ENCODE peak calls at places on chromosome 20, in nine cellular contexts. D is NB4, H is GM12878, S is cardiac fibroblast, C is lower leg skin, G is left lung, X is MCF 10A, Z is A549, U is AG04450. M is an unnamed sample.

GRCh38 chr20:58583586-58583985 is 67.5 kb upstream of the STX16 start:
- DNase-seq in Z (no peak), X (no peak), S (no peak), H (no peak), C (peak; percentile 40), G (no peak), U (no peak), D (no peak), M (no peak)

GRCh38 chr20:50346372-50347347 is 156.0 kb downstream of the CEBPB start:
- DNase-seq in H (no peak), U (peak; percentile 71), C (peak; percentile 97), D (no peak), Z (peak; percentile 55), G (peak; percentile 88), S (peak; percentile 91), X (peak; percentile 94), M (no peak)

GRCh38 chr20:56373942-56374341 is 15.2 kb downstream of the FAM210B start:
- DNase-seq in H (no peak), U (peak; percentile 90), G (no peak), Z (peak; percentile 72), X (peak; percentile 93), D (peak; percentile 96), S (peak; percentile 97), C (no peak), M (no peak)

GRCh38 chr20:50323209-50323608 is 132.6 kb downstream of the CEBPB start:
- DNase-seq in S (peak; percentile 41), Z (no peak), X (no peak), D (no peak), H (no peak), U (no peak), G (no peak), C (peak; percentile 62), M (no peak)

GRCh38 chr20:42123981-42124473 is 505.9 kb upstream of the CHD6 start:
- DNase-seq in Z (no peak), C (no peak), D (no peak), S (no peak), X (no peak), H (no peak), G (no peak), U (no peak), M (no peak)

GRCh38 chr20:37866051-37866450 is 36.9 kb upstream of the VSTM2L start:
- DNase-seq in D (no peak), C (no peak), S (no peak), U (no peak), G (no peak), Z (no peak), H (no peak), X (no peak), M (no peak)

GRCh38 chr20:1943267-1944002 is 48.2 kb downstream of the SIRPA start:
- DNase-seq in H (no peak), S (peak; percentile 65), G (peak; percentile 64), U (no peak), X (peak; percentile 91), Z (no peak), C (peak; percentile 95), D (no peak), M (no peak)

GRCh38 chr20:37997516-37997915 is 35.7 kb downstream of the TTI1 start:
- DNase-seq in X (no peak), Z (no peak), U (no peak), C (no peak), G (no peak), D (no peak), H (no peak), S (no peak), M (no peak)

GRCh38 chr20:11556410-11556809 is 361.3 kb upstream of the BTBD3 start:
- DNase-seq in H (no peak), Z (no peak), G (no peak), X (no peak), D (no peak), S (no peak), C (no peak), U (no peak), M (no peak)

GRCh38 chr20:11555510-11555909 is 362.2 kb upstream of the BTBD3 start:
- DNase-seq in C (no peak), X (no peak), S (no peak), Z (no peak), G (no peak), U (no peak), D (no peak), H (no peak), M (no peak)

GRCh38 chr20:11551491-11551890 is 366.2 kb upstream of the BTBD3 start:
- DNase-seq in U (no peak), G (no peak), D (no peak), H (no peak), S (no peak), Z (no peak), C (no peak), X (no peak), M (no peak)

GRCh38 chr20:11549172-11550117 is 368.2 kb upstream of the BTBD3 start:
- DNase-seq in X (no peak), S (no peak), D (no peak), Z (no peak), G (no peak), C (no peak), H (no peak), U (no peak), M (no peak)

GRCh38 chr20:11553603-11554002 is 364.1 kb upstream of the BTBD3 start:
- DNase-seq in Z (peak; percentile 29), X (peak; percentile 30), C (no peak), S (peak; percentile 33), D (peak; percentile 15), U (no peak), G (no peak), H (no peak), M (no peak)
- TF ChIP-seq CTCF in Z (peak; percentile 49), X (peak; percentile 15), C (no peak), S (peak; percentile 47), D (peak; percentile 27), U (peak; percentile 54), G (no peak), H (no peak), M (peak; percentile 74)

GRCh38 chr20:22819134-22819533 is 216.0 kb upstream of the SSTR4 start:
- DNase-seq in G (no peak), H (no peak), Z (no peak), U (no peak), X (no peak), C (peak; percentile 25), S (no peak), D (no peak), M (no peak)

GRCh38 chr20:22816016-22816415 is 219.1 kb upstream of the SSTR4 start:
- DNase-seq in C (no peak), D (no peak), X (no peak), Z (no peak), H (no peak), S (no peak), G (no peak), U (no peak), M (no peak)

GRCh38 chr20:22814475-22815205 is 220.5 kb upstream of the SSTR4 start:
- DNase-seq in S (no peak), U (no peak), X (no peak), H (no peak), C (peak; percentile 72), D (no peak), Z (no peak), G (no peak), M (no peak)

GRCh38 chr20:22815206-22815551 is 219.9 kb upstream of the SSTR4 start:
- DNase-seq in X (no peak), C (no peak), S (no peak), H (no peak), Z (no peak), G (no peak), D (no peak), U (no peak), M (no peak)

GRCh38 chr20:22815584-22815983 is 219.5 kb upstream of the SSTR4 start:
- DNase-seq in C (peak; percentile 39), G (no peak), U (no peak), Z (no peak), S (no peak), H (no peak), X (no peak), D (no peak), M (no peak)
- TF ChIP-seq CTCF in C (no peak), G (peak; percentile 22), U (no peak), Z (no peak), S (peak; percentile 28), H (no peak), X (no peak), D (no peak), M (peak; percentile 59)

GRCh38 chr20:40471261-40471629 is 217.8 kb downstream of the MAFB start:
- DNase-seq in Z (peak; percentile 18), S (no peak), D (peak; percentile 78), X (peak; percentile 54), G (no peak), H (no peak), U (no peak), C (no peak), M (no peak)
- TF ChIP-seq CTCF in Z (no peak), S (no peak), D (peak; percentile 53), X (no peak), G (no peak), H (no peak), U (no peak), C (no peak), M (peak; percentile 53)

GRCh38 chr20:23047738-23048214 is 1.7 kb downstream of the THBD start:
- DNase-seq in S (no peak), Z (peak; percentile 71), G (peak; percentile 61), D (no peak), C (no peak), X (no peak), H (no peak), U (no peak), M (no peak)

GRCh38 chr20:23049201-23049932 is at the start of gene THBD:
- DNase-seq in G (peak; percentile 90), D (peak; percentile 84), C (peak; percentile 96), S (peak; percentile 65), Z (peak; percentile 94), H (no peak), U (no peak), X (peak; percentile 93), M (no peak)

GRCh38 chr20:23049933-23050838 is 714 bp upstream of the THBD start:
- DNase-seq in X (peak; percentile 78), U (no peak), D (peak; percentile 73), C (peak; percentile 92), S (peak; percentile 62), Z (peak; percentile 81), H (no peak), G (peak; percentile 80), M (no peak)

GRCh38 chr20:23047001-23047737 is 2.3 kb downstream of the THBD start:
- DNase-seq in X (peak; percentile 69), D (no peak), G (no peak), C (no peak), S (no peak), U (no peak), Z (no peak), H (no peak), M (peak; percentile 29)

DNA sequence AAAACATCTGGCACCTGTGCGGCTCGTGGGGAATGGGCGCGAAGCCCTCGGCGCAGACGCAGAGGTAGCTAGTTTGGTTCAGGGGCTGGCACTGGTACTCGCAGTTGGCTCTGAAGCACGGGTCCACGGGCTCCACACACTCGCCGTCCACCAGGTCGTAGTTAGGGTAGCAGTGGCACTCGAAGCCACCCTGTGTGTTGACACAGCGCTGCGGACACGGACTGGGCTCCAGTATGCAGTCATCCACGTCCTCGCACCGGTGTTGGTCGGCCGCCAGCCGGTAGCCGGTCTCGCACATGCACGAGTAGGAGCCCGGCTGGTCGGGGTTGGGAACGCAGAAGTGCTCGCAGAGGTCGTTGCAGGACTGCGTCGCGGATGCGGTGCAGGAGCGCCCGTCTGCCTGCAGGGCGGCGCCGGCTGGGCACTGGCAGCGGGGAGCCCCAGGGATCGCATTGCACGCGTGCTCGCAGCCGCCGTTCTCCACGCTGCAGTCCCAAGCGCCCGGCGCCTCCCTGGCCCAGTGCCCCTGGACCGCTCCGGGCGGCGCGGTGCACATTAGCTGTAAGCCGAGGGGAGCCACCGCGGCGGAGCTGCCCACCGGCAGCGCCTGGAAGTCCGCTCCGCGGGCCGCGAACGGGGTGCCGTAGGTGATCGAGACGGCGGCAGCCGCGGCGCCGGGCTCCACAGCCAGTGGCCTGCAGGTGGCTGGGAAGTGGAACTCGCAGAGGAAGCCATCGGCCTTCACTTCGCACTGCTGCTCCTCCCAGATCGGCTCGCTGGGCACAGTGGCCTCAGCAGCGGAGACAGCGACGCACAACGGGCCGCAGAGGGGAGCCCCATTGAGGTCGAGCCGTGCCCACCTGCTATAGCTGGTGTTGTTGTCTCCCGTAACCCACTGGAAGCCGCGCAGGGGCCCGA is 930 bp downstream of the THBD start:
- DNase-seq in S (peak; percentile 47), H (no peak), C (peak; percentile 91), X (no peak), G (peak; percentile 84), Z (peak; percentile 83), D (peak; percentile 89), U (no peak), M (no peak)
- TF ChIP-seq CTCF in S (peak; percentile 24), H (peak; percentile 24), C (no peak), X (no peak), G (peak; percentile 82), Z (peak; percentile 59), D (peak; percentile 68), U (peak; percentile 35), M (peak; percentile 66)